ENCODE peak calls at places on chromosome 6, in five cellular contexts. L is NCI-H1105 treated with DMSO at 0.1 percent for 48 hours; V is iris pigment epithelial cell; O is T-helper 17 cell; J is activated T-helper 1 cell treated with anti-CD3 and anti-CD28 coated beads, Interleukin-12 subunit alpha, Interleukin-12 subunit beta, Interleukin-2, Interleukin-4 antibody, amounts not matched to agents 30 ng/mL and 10 ng/mL and 1 ng/mL, durations not matched to agents 14 hours and 24 hours and 36 hours. M is an unnamed sample.

GRCh38 chr6:37524025-37524647 is 24.4 kb upstream of the CCDC167 start:
- DNase-seq in O (no peak), J (no peak), L (no peak), V (peak; percentile 42), M (no peak)

GRCh38 chr6:43447604-43448003 is 7.7 kb downstream of the DLK2 start:
- DNase-seq in V (no peak), J (no peak), L (no peak), O (no peak), M (no peak)

GRCh38 chr6:4464638-4465037 is 311.6 kb upstream of the CDYL start:
- DNase-seq in O (no peak), L (no peak), V (no peak), J (no peak), M (no peak)

GRCh38 chr6:12233693-12234551 is 56.2 kb upstream of the EDN1 start:
- DNase-seq in V (peak; percentile 87), L (peak; percentile 71), J (peak; percentile 18), O (no peak), M (peak; percentile 12)

GRCh38 chr6:154501287-154501868 is 9.1 kb downstream of the CNKSR3 start:
- DNase-seq in J (no peak), V (no peak), O (no peak), L (no peak), M (no peak)

GRCh38 chr6:161435426-161436065 is 161.7 kb upstream of the AGPAT4 start:
- DNase-seq in L (no peak), V (no peak), O (no peak), J (no peak), M (no peak)

GRCh38 chr6:25279748-25280616 is 808 bp downstream of the CARMIL1 start:
- DNase-seq in J (no peak), L (peak; percentile 54), O (no peak), V (no peak), M (no peak)

GRCh38 chr6:66533921-66534404 is 826.9 kb upstream of the EYS start:
- DNase-seq in J (no peak), O (no peak), V (no peak), L (no peak), M (no peak)

GRCh38 chr6:127851197-127851596 is 49.7 kb downstream of the THEMIS start:
- DNase-seq in O (no peak), V (peak; percentile 82), L (no peak), J (no peak), M (no peak)

GRCh38 chr6:111087106-111087835 is at the start of gene SLC16A10:
- DNase-seq in V (peak; percentile 20), O (peak; percentile 79), L (peak; percentile 89), J (peak; percentile 66), M (peak; percentile 62)

GRCh38 chr6:33995046-33995872 is 150.6 kb downstream of the GRM4 start:
- DNase-seq in V (no peak), J (no peak), O (no peak), L (peak; percentile 12), M (no peak)

GRCh38 chr6:23621026-23621425 is 505.0 kb upstream of the NRSN1 start:
- DNase-seq in V (peak; percentile 50), J (no peak), L (no peak), O (no peak), M (no peak)

GRCh38 chr6:134177753-134178229 is 125.4 kb upstream of the SLC2A12 start:
- DNase-seq in V (peak; percentile 87), O (no peak), J (no peak), L (no peak), M (no peak)

GRCh38 chr6:163739968-163740367 is 325.4 kb downstream of the QKI start:
- DNase-seq in V (no peak), L (no peak), J (no peak), O (no peak), M (no peak)

GRCh38 chr6:108564178-108564577 is 3.5 kb downstream of the FOXO3 start:
- DNase-seq in L (no peak), O (no peak), V (peak; percentile 92), J (no peak), M (no peak)

GRCh38 chr6:52125139-52125538 is 37.7 kb upstream of the PKHD1 start:
- DNase-seq in L (no peak), J (no peak), O (no peak), V (no peak), M (no peak)

GRCh38 chr6:53320964-53321363 is 27.8 kb downstream of the ELOVL5 start:
- DNase-seq in L (no peak), O (no peak), V (peak; percentile 84), J (no peak), M (no peak)

M was measured in neural crest cell.